ENCODE peak calls at places on chromosome 6, in nine cellular contexts. A, R, T, W, Q, I, N, Y and Z are unnamed samples.

GRCh38 chr6:45423901-45424627 is 46.3 kb upstream of the SUPT3H start:
- DNase-seq in T (peak; percentile 40), Q (no peak), Y (no peak), N (peak; percentile 28), W (peak; percentile 11), A (no peak), I (no peak), R (peak; percentile 55), Z (no peak)

GRCh38 chr6:151451950-151452749 is at the start of gene RMND1:
- DNase-seq in I (peak; percentile 99), Q (peak; percentile 97), A (peak; percentile 96), T (peak; percentile 99), W (peak; percentile 98), N (peak; percentile 100), R (peak; percentile 100), Y (peak; percentile 100), Z (peak; percentile 100)

GRCh38 chr6:29647927-29648642 is 8.8 kb upstream of the MOG start:
- DNase-seq in A (no peak), I (peak; percentile 43), W (no peak), R (no peak), N (peak; percentile 66), Q (no peak), T (no peak), Y (no peak), Z (no peak)

GRCh38 chr6:46011241-46012085 is 4.2 kb downstream of the CLIC5 start:
- DNase-seq in I (no peak), T (no peak), Y (no peak), A (peak; percentile 16), W (no peak), Q (peak; percentile 76), R (no peak), N (no peak), Z (no peak)

GRCh38 chr6:87281426-87281825 is 41.0 kb upstream of the SMIM8 start:
- DNase-seq in A (no peak), R (no peak), N (no peak), I (no peak), T (no peak), Q (no peak), Y (no peak), W (no peak), Z (no peak)

GRCh38 chr6:127031511-127031910 is 87.0 kb upstream of the RSPO3 start:
- DNase-seq in R (no peak), T (no peak), Y (no peak), A (no peak), I (no peak), Q (no peak), N (no peak), W (no peak), Z (no peak)

GRCh38 chr6:116405147-116405546 is 34.4 kb downstream of the DSE start:
- DNase-seq in N (no peak), R (no peak), Y (no peak), A (no peak), T (no peak), W (no peak), Q (peak; percentile 32), I (no peak), Z (no peak)

GRCh38 chr6:149210376-149210775 is 107.1 kb upstream of the TAB2 start:
- DNase-seq in T (no peak), Y (no peak), I (no peak), R (no peak), A (no peak), W (no peak), N (peak; percentile 30), Q (no peak), Z (no peak)

GRCh38 chr6:153125032-153125431 is 6.0 kb downstream of the RGS17 start:
- DNase-seq in W (no peak), Y (no peak), T (no peak), Q (no peak), R (no peak), I (no peak), N (peak; percentile 24), A (no peak), Z (no peak)

GRCh38 chr6:38567436-38567835 is 72.3 kb downstream of the BTBD9 start:
- DNase-seq in R (peak; percentile 35), Q (no peak), Y (peak; percentile 51), N (peak; percentile 78), I (peak; percentile 44), W (no peak), A (no peak), T (peak; percentile 87), Z (peak; percentile 93)

GRCh38 chr6:40825085-40825484 is 213.9 kb downstream of the UNC5CL start:
- DNase-seq in R (no peak), W (no peak), N (no peak), A (no peak), Q (no peak), I (no peak), T (no peak), Y (no peak), Z (no peak)

GRCh38 chr6:4973972-4974885 is 29.6 kb downstream of the RPP40 start:
- DNase-seq in Y (no peak), I (no peak), A (no peak), Q (no peak), R (no peak), W (no peak), N (peak; percentile 23), T (peak; percentile 49), Z (peak; percentile 91)

GRCh38 chr6:3977875-3978711 is 100.8 kb downstream of the FAM217A start:
- DNase-seq in R (no peak), T (no peak), I (peak; percentile 86), Q (peak; percentile 50), A (peak; percentile 21), N (peak; percentile 63), W (no peak), Y (peak; percentile 46), Z (no peak)

GRCh38 chr6:41872102-41872602 is 23.0 kb downstream of the USP49 start:
- DNase-seq in W (no peak), N (no peak), A (no peak), T (no peak), Y (no peak), I (no peak), R (no peak), Q (no peak), Z (no peak)

GRCh38 chr6:147166360-147166944 is 37.8 kb upstream of the STXBP5 start:
- DNase-seq in W (no peak), Y (no peak), R (no peak), Q (no peak), N (no peak), A (no peak), T (no peak), I (no peak), Z (no peak)

GRCh38 chr6:120903836-120904235 is 430.4 kb downstream of the TBC1D32 start:
- DNase-seq in Q (no peak), I (no peak), R (no peak), N (peak; percentile 33), A (no peak), T (no peak), Y (no peak), W (no peak), Z (no peak)

GRCh38 chr6:36724514-36725385 is 27.1 kb downstream of the RAB44 start:
- DNase-seq in A (no peak), Y (peak; percentile 60), T (peak; percentile 67), R (peak; percentile 84), N (peak; percentile 84), I (peak; percentile 70), W (peak; percentile 41), Q (peak; percentile 80), Z (no peak)

GRCh38 chr6:30885999-30886896 is 1.9 kb downstream of the DDR1 start:
- DNase-seq in W (no peak), A (no peak), Y (peak; percentile 83), I (peak; percentile 87), R (no peak), N (peak; percentile 95), T (peak; percentile 75), Q (peak; percentile 28), Z (no peak)

GRCh38 chr6:157762636-157763035 is 60.4 kb upstream of the SNX9 start:
- DNase-seq in N (no peak), R (no peak), I (peak; percentile 21), W (no peak), Q (no peak), T (no peak), A (no peak), Y (no peak), Z (peak; percentile 47)
- TF ChIP-seq CTCF in N (no peak), R (no peak), I (peak; percentile 18), W (no peak), Q (no peak), T (no peak), A (no peak), Y (no peak), Z (no peak)

GRCh38 chr6:122996797-122997520 is 924 bp downstream of the CLVS2 start:
- DNase-seq in Y (no peak), W (no peak), I (no peak), A (no peak), T (no peak), N (no peak), Q (no peak), R (no peak), Z (no peak)
- TF ChIP-seq CTCF in Y (no peak), W (no peak), I (no peak), A (no peak), T (no peak), N (no peak), Q (no peak), R (no peak), Z (no peak)

GRCh38 chr6:142537612-142538478 is 236.0 kb downstream of the ADGRG6 start:
- DNase-seq in A (no peak), N (peak; percentile 48), I (peak; percentile 48), T (no peak), W (no peak), Y (no peak), R (no peak), Q (no peak), Z (no peak)
- TF ChIP-seq CTCF in A (no peak), N (peak; percentile 65), I (peak; percentile 33), T (no peak), W (peak; percentile 27), Y (no peak), R (no peak), Q (peak; percentile 10), Z (no peak)

GRCh38 chr6:91483415-91483814 is 896.5 kb upstream of the MAP3K7 start:
- DNase-seq in N (no peak), I (no peak), T (no peak), Y (no peak), A (no peak), Q (no peak), R (no peak), W (no peak), Z (no peak)

GRCh38 chr6:91487729-91488392 is 901.0 kb upstream of the MAP3K7 start:
- DNase-seq in N (no peak), T (no peak), A (no peak), Y (no peak), W (no peak), R (no peak), Q (no peak), I (no peak), Z (no peak)

GRCh38 chr6:91482498-91482897 is 895.6 kb upstream of the MAP3K7 start:
- DNase-seq in A (no peak), N (no peak), Q (peak; percentile 20), R (no peak), T (no peak), W (no peak), Y (no peak), I (no peak), Z (no peak)

GRCh38 chr6:91486200-91486599 is 899.3 kb upstream of the MAP3K7 start:
- DNase-seq in W (no peak), A (no peak), N (no peak), T (no peak), I (no peak), Q (no peak), R (no peak), Y (no peak), Z (no peak)

DNA sequence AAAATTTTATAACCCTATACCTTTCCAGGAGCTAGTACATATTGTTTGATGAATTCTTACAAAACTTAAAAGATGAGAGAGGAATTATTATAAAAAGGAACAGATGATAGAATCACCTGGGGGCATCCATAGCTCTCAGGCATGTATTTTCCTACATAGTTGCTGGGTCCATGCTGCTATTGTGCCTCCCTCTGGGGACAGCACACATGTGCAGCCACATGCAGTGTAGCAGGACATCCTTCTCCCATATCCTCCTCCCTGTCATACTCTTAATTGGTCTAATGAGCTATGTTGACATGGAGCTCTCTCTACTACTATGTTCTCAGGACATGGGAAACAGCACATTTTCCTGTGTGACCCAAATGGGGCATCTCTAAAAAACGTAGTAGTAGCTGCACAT is 898.2 kb upstream of the MAP3K7 start:
- DNase-seq in W (no peak), A (no peak), I (no peak), Q (no peak), N (no peak), Y (no peak), T (no peak), R (no peak), Z (no peak)
- TF ChIP-seq CTCF in W (no peak), A (no peak), I (no peak), Q (no peak), N (no peak), Y (no peak), T (no peak), R (no peak), Z (no peak)